ENCODE peak calls at places on chromosomes 1 and 21, in eight cellular contexts. One of them, this sample, is unnamed.

GRCh38 chr1:219812491-219813221 is 115.7 kb downstream of the SLC30A10 start:
- DNase-seq in AG04450: peak; percentile 54
- DNase-seq in uterus: no peak
- DNase-seq in GM06990: no peak
- DNase-seq in cardiac muscle cell: peak; percentile 87
- DNase-seq in esophagus squamous epithelium: no peak
- DNase-seq in PC-3: peak; percentile 98
- DNase-seq in adrenal gland: peak; percentile 65
- DNase-seq in this sample: peak; percentile 57

GRCh38 chr1:17184822-17185484 is 20.0 kb upstream of the PADI1 start:
- DNase-seq in AG04450: no peak
- DNase-seq in uterus: no peak
- DNase-seq in GM06990: no peak
- DNase-seq in cardiac muscle cell: no peak
- DNase-seq in esophagus squamous epithelium: no peak
- DNase-seq in PC-3: no peak
- DNase-seq in adrenal gland: peak; percentile 31
- DNase-seq in this sample: no peak

GRCh38 chr21:45541221-45542039 is 810 bp downstream of the SLC19A1 start:
- DNase-seq in AG04450: no peak
- DNase-seq in uterus: peak; percentile 72
- DNase-seq in GM06990: peak; percentile 79
- DNase-seq in cardiac muscle cell: peak; percentile 39
- DNase-seq in esophagus squamous epithelium: no peak
- DNase-seq in PC-3: peak; percentile 74
- DNase-seq in adrenal gland: peak; percentile 89
- DNase-seq in this sample: no peak

GRCh38 chr1:16367258-16367967 is 371 bp downstream of the SZRD1 start:
- DNase-seq in AG04450: peak; percentile 61
- DNase-seq in uterus: peak; percentile 85
- DNase-seq in GM06990: peak; percentile 92
- DNase-seq in cardiac muscle cell: peak; percentile 75
- DNase-seq in esophagus squamous epithelium: peak; percentile 68
- DNase-seq in PC-3: peak; percentile 50
- DNase-seq in adrenal gland: peak; percentile 90
- DNase-seq in this sample: no peak

GRCh38 chr1:222792744-222793143 is 22.1 kb upstream of the DISP1 start:
- DNase-seq in AG04450: no peak
- DNase-seq in uterus: no peak
- DNase-seq in GM06990: no peak
- DNase-seq in cardiac muscle cell: peak; percentile 43
- DNase-seq in esophagus squamous epithelium: no peak
- DNase-seq in PC-3: peak; percentile 74
- DNase-seq in adrenal gland: no peak
- DNase-seq in this sample: no peak

GRCh38 chr1:178870944-178871343 is at the start of gene ANGPTL1:
- DNase-seq in AG04450: peak; percentile 39
- DNase-seq in uterus: no peak
- DNase-seq in GM06990: no peak
- DNase-seq in cardiac muscle cell: no peak
- DNase-seq in esophagus squamous epithelium: no peak
- DNase-seq in PC-3: no peak
- DNase-seq in adrenal gland: no peak
- DNase-seq in this sample: no peak

GRCh38 chr1:194076646-194077045 is 890.2 kb upstream of the B3GALT2 start:
- DNase-seq in AG04450: no peak
- DNase-seq in uterus: no peak
- DNase-seq in GM06990: no peak
- DNase-seq in cardiac muscle cell: no peak
- DNase-seq in esophagus squamous epithelium: no peak
- DNase-seq in PC-3: no peak
- DNase-seq in adrenal gland: no peak
- DNase-seq in this sample: no peak

GRCh38 chr1:119713538-119714456 is 2.1 kb downstream of the PHGDH start:
- DNase-seq in AG04450: no peak
- DNase-seq in uterus: no peak
- DNase-seq in GM06990: no peak
- DNase-seq in cardiac muscle cell: peak; percentile 51
- DNase-seq in esophagus squamous epithelium: no peak
- DNase-seq in PC-3: peak; percentile 4
- DNase-seq in adrenal gland: no peak
- DNase-seq in this sample: no peak

GRCh38 chr1:153288634-153289275 is 24.0 kb downstream of the PGLYRP3 start:
- DNase-seq in AG04450: no peak
- DNase-seq in uterus: no peak
- DNase-seq in GM06990: no peak
- DNase-seq in cardiac muscle cell: no peak
- DNase-seq in esophagus squamous epithelium: no peak
- DNase-seq in PC-3: peak; percentile 40
- DNase-seq in adrenal gland: no peak
- DNase-seq in this sample: peak; percentile 15

GRCh38 chr1:75539230-75540116 is 71.4 kb downstream of the SLC44A5 start:
- DNase-seq in AG04450: no peak
- DNase-seq in uterus: no peak
- DNase-seq in GM06990: no peak
- DNase-seq in cardiac muscle cell: no peak
- DNase-seq in esophagus squamous epithelium: no peak
- DNase-seq in PC-3: peak; percentile 19
- DNase-seq in adrenal gland: no peak
- DNase-seq in this sample: no peak

GRCh38 chr1:58818075-58818474 is 34.2 kb upstream of the JUN start:
- DNase-seq in AG04450: peak; percentile 86
- DNase-seq in uterus: no peak
- DNase-seq in GM06990: no peak
- DNase-seq in cardiac muscle cell: no peak
- DNase-seq in esophagus squamous epithelium: no peak
- DNase-seq in PC-3: peak; percentile 94
- DNase-seq in adrenal gland: no peak
- DNase-seq in this sample: peak; percentile 73

GRCh38 chr1:61638296-61638695 is 86.6 kb downstream of the TM2D1 start:
- DNase-seq in AG04450: no peak
- DNase-seq in uterus: no peak
- DNase-seq in GM06990: no peak
- DNase-seq in cardiac muscle cell: no peak
- DNase-seq in esophagus squamous epithelium: no peak
- DNase-seq in PC-3: no peak
- DNase-seq in adrenal gland: no peak
- DNase-seq in this sample: no peak

GRCh38 chr1:25837253-25837875 is 17.6 kb downstream of the MTFR1L start:
- DNase-seq in AG04450: no peak
- DNase-seq in uterus: no peak
- DNase-seq in GM06990: no peak
- DNase-seq in cardiac muscle cell: no peak
- DNase-seq in esophagus squamous epithelium: no peak
- DNase-seq in PC-3: peak; percentile 52
- DNase-seq in adrenal gland: no peak
- DNase-seq in this sample: no peak

GRCh38 chr1:58683519-58683918 is 16.3 kb downstream of the MYSM1 start:
- DNase-seq in AG04450: no peak
- DNase-seq in uterus: no peak
- DNase-seq in GM06990: no peak
- DNase-seq in cardiac muscle cell: no peak
- DNase-seq in esophagus squamous epithelium: no peak
- DNase-seq in PC-3: no peak
- DNase-seq in adrenal gland: no peak
- DNase-seq in this sample: no peak

GRCh38 chr1:36557041-36558000 is 74.6 kb upstream of the CSF3R start:
- DNase-seq in AG04450: no peak
- DNase-seq in uterus: no peak
- DNase-seq in GM06990: no peak
- DNase-seq in cardiac muscle cell: no peak
- DNase-seq in esophagus squamous epithelium: no peak
- DNase-seq in PC-3: no peak
- DNase-seq in adrenal gland: no peak
- DNase-seq in this sample: no peak

GRCh38 chr1:11873395-11873794 is 14.7 kb upstream of the NPPB start:
- DNase-seq in AG04450: no peak
- DNase-seq in uterus: no peak
- DNase-seq in GM06990: no peak
- DNase-seq in cardiac muscle cell: no peak
- DNase-seq in esophagus squamous epithelium: no peak
- DNase-seq in PC-3: peak; percentile 3
- DNase-seq in adrenal gland: no peak
- DNase-seq in this sample: no peak
- H3K27me3 ChIP-seq in AG04450: peaks cover 43% of the 10 kb centered on the region
- H3K27me3 ChIP-seq in uterus: no peaks in the 10 kb centered on the region
- H3K27me3 ChIP-seq in GM06990: no peaks in the 10 kb centered on the region
- H3K27me3 ChIP-seq in cardiac muscle cell: no peaks in the 10 kb centered on the region
- H3K27me3 ChIP-seq in esophagus squamous epithelium: no peaks in the 10 kb centered on the region
- H3K27me3 ChIP-seq in PC-3: peaks cover 6% of the 10 kb centered on the region
- H3K27me3 ChIP-seq in adrenal gland: no peaks in the 10 kb centered on the region
- H3K27me3 ChIP-seq in this sample: no peaks in the 10 kb centered on the region

GRCh38 chr1:49234988-49235387 is 458.3 kb upstream of the BEND5 start:
- DNase-seq in AG04450: no peak
- DNase-seq in uterus: no peak
- DNase-seq in GM06990: no peak
- DNase-seq in cardiac muscle cell: no peak
- DNase-seq in esophagus squamous epithelium: no peak
- DNase-seq in PC-3: no peak
- DNase-seq in adrenal gland: no peak
- DNase-seq in this sample: no peak

GRCh38 chr1:49240709-49241221 is 464.1 kb upstream of the BEND5 start:
- DNase-seq in AG04450: no peak
- DNase-seq in uterus: no peak
- DNase-seq in GM06990: no peak
- DNase-seq in cardiac muscle cell: no peak
- DNase-seq in esophagus squamous epithelium: no peak
- DNase-seq in PC-3: no peak
- DNase-seq in adrenal gland: no peak
- DNase-seq in this sample: no peak
- H3K27me3 ChIP-seq in AG04450: no peaks in the 10 kb centered on the region
- H3K27me3 ChIP-seq in uterus: no peaks in the 10 kb centered on the region
- H3K27me3 ChIP-seq in GM06990: no peaks in the 10 kb centered on the region
- H3K27me3 ChIP-seq in cardiac muscle cell: no peaks in the 10 kb centered on the region
- H3K27me3 ChIP-seq in esophagus squamous epithelium: no peaks in the 10 kb centered on the region
- H3K27me3 ChIP-seq in PC-3: no peaks in the 10 kb centered on the region
- H3K27me3 ChIP-seq in adrenal gland: no peaks in the 10 kb centered on the region
- H3K27me3 ChIP-seq in this sample: no peaks in the 10 kb centered on the region

DNA sequence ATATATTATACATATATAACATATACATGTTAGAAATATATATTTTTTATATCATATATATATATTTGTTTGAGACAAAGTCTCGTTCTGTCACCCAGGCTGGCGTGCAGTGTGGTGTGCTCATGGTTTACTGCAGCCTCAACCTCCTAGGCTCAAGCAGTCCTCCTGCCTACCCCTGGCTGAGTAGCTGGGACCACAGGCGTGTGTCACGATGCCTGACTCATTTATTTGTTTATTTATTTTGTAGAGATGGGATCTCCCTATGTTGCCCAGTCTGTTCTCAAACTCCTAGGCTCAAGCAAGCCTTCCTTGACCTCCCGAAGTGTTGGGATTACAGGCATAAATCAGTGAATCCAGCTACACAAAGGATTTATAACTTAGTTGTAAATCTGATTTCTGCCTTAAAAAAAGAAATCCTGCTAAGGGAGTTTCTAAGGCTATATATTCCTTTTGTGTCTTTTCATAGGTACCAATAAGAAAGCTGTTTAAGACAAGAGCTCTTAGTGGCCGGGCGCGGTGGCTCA is 30.5 kb upstream of the ZNF496 start:
- DNase-seq in AG04450: no peak
- DNase-seq in uterus: no peak
- DNase-seq in GM06990: no peak
- DNase-seq in cardiac muscle cell: no peak
- DNase-seq in esophagus squamous epithelium: no peak
- DNase-seq in PC-3: no peak
- DNase-seq in adrenal gland: no peak
- DNase-seq in this sample: no peak
- H3K27me3 ChIP-seq in AG04450: no peaks in the 10 kb centered on the region
- H3K27me3 ChIP-seq in uterus: no peaks in the 10 kb centered on the region
- H3K27me3 ChIP-seq in GM06990: no peaks in the 10 kb centered on the region
- H3K27me3 ChIP-seq in cardiac muscle cell: no peaks in the 10 kb centered on the region
- H3K27me3 ChIP-seq in esophagus squamous epithelium: no peaks in the 10 kb centered on the region
- H3K27me3 ChIP-seq in PC-3: peaks cover 3% of the 10 kb centered on the region
- H3K27me3 ChIP-seq in adrenal gland: no peaks in the 10 kb centered on the region
- H3K27me3 ChIP-seq in this sample: no peaks in the 10 kb centered on the region

DNA sequence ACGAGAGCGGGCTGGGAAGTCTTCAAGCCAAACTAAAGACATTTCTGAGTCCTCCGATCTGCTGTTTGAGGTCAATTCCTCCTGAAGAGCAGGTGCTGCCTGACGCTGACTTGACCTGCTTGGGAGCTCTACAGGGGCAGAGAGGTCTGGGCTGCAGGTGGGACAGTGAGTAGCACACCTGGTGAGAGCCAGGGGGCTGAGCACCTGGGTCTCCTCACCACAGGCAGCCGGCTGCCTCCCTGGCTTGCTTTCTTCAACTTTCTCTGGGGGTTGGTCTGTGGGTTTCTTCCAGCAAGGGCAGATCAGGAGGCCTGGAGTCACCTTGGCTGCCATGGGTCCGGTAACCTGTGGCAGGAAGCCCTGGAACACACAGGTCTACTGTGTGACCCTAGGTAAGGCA is 107.4 kb upstream of the EDN2 start:
- DNase-seq in AG04450: no peak
- DNase-seq in uterus: no peak
- DNase-seq in GM06990: no peak
- DNase-seq in cardiac muscle cell: no peak
- DNase-seq in esophagus squamous epithelium: no peak
- DNase-seq in PC-3: no peak
- DNase-seq in adrenal gland: peak; percentile 17
- DNase-seq in this sample: no peak
- H3K27me3 ChIP-seq in AG04450: no peaks in the 10 kb centered on the region
- H3K27me3 ChIP-seq in uterus: no peaks in the 10 kb centered on the region
- H3K27me3 ChIP-seq in GM06990: no peaks in the 10 kb centered on the region
- H3K27me3 ChIP-seq in cardiac muscle cell: no peaks in the 10 kb centered on the region
- H3K27me3 ChIP-seq in esophagus squamous epithelium: no peaks in the 10 kb centered on the region
- H3K27me3 ChIP-seq in PC-3: no peaks in the 10 kb centered on the region
- H3K27me3 ChIP-seq in adrenal gland: no peaks in the 10 kb centered on the region
- H3K27me3 ChIP-seq in this sample: no peaks in the 10 kb centered on the region

GRCh38 chr1:218250492-218250891 is 34.6 kb upstream of the RRP15 start:
- DNase-seq in AG04450: no peak
- DNase-seq in uterus: no peak
- DNase-seq in GM06990: no peak
- DNase-seq in cardiac muscle cell: no peak
- DNase-seq in esophagus squamous epithelium: no peak
- DNase-seq in PC-3: no peak
- DNase-seq in adrenal gland: no peak
- DNase-seq in this sample: no peak

GRCh38 chr1:218254296-218254918 is 30.7 kb upstream of the RRP15 start:
- DNase-seq in AG04450: no peak
- DNase-seq in uterus: no peak
- DNase-seq in GM06990: no peak
- DNase-seq in cardiac muscle cell: peak; percentile 9
- DNase-seq in esophagus squamous epithelium: no peak
- DNase-seq in PC-3: no peak
- DNase-seq in adrenal gland: no peak
- DNase-seq in this sample: no peak

GRCh38 chr1:218247339-218247738 is 37.8 kb upstream of the RRP15 start:
- DNase-seq in AG04450: no peak
- DNase-seq in uterus: no peak
- DNase-seq in GM06990: no peak
- DNase-seq in cardiac muscle cell: no peak
- DNase-seq in esophagus squamous epithelium: no peak
- DNase-seq in PC-3: no peak
- DNase-seq in adrenal gland: no peak
- DNase-seq in this sample: no peak

DNA sequence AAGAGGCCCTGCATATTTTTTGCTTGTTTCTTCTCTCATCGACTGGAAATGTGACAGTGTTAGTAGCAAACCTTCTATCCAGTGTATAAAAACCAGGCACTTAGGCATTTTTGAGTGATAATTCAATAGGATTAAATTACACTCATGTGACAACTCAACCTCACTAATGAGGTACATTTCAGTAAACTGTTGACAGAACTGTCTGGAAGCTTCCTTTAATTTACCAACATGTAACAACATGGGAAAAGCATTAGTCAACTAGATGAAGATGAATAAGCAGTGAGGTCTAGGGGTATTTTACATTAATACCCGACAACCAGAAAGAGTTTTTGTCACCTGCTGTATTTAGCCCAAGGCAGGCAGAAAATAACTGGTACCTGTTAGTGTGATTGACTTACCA is 35.3 kb upstream of the RRP15 start:
- DNase-seq in AG04450: no peak
- DNase-seq in uterus: no peak
- DNase-seq in GM06990: no peak
- DNase-seq in cardiac muscle cell: no peak
- DNase-seq in esophagus squamous epithelium: no peak
- DNase-seq in PC-3: no peak
- DNase-seq in adrenal gland: no peak
- DNase-seq in this sample: no peak
- H3K27me3 ChIP-seq in AG04450: no peaks in the 10 kb centered on the region
- H3K27me3 ChIP-seq in uterus: no peaks in the 10 kb centered on the region
- H3K27me3 ChIP-seq in GM06990: no peaks in the 10 kb centered on the region
- H3K27me3 ChIP-seq in cardiac muscle cell: no peaks in the 10 kb centered on the region
- H3K27me3 ChIP-seq in esophagus squamous epithelium: no peaks in the 10 kb centered on the region
- H3K27me3 ChIP-seq in PC-3: peaks cover 15% of the 10 kb centered on the region
- H3K27me3 ChIP-seq in adrenal gland: no peaks in the 10 kb centered on the region
- H3K27me3 ChIP-seq in this sample: peaks cover 2% of the 10 kb centered on the region